ENCODE peak calls at places on chromosomes 4 and X, in nine cellular contexts. One of them, this sample, is unnamed.

GRCh38 chr4:176964116-176964691 is 171.5 kb upstream of the VEGFC start:
- DNase-seq in kidney: no peak
- DNase-seq in upper lobe of left lung: no peak
- DNase-seq in neural progenitor cell: no peak
- DNase-seq in heart left ventricle: no peak
- DNase-seq in aorta: no peak
- DNase-seq in lower lobe of right lung: no peak
- DNase-seq in left lung: no peak
- DNase-seq in ovary: no peak
- DNase-seq in this sample: no peak

GRCh38 chrX:101507372-101507771 is 22.1 kb downstream of the ARMCX4 start:
- DNase-seq in lower lobe of right lung: no peak
- DNase-seq in neural progenitor cell: no peak
- DNase-seq in aorta: no peak
- DNase-seq in left lung: no peak
- DNase-seq in heart left ventricle: no peak
- DNase-seq in kidney: no peak
- DNase-seq in upper lobe of left lung: no peak
- DNase-seq in ovary: no peak
- DNase-seq in this sample: no peak

GRCh38 chr4:165058676-165059075 is 5.0 kb downstream of the TRIM75 start:
- DNase-seq in aorta: no peak
- DNase-seq in ovary: no peak
- DNase-seq in left lung: no peak
- DNase-seq in neural progenitor cell: no peak
- DNase-seq in upper lobe of left lung: no peak
- DNase-seq in heart left ventricle: no peak
- DNase-seq in kidney: no peak
- DNase-seq in lower lobe of right lung: no peak
- DNase-seq in this sample: no peak

GRCh38 chrX:49184294-49185061 is 1.7 kb downstream of the PRICKLE3 start:
- DNase-seq in aorta: peak; percentile 96
- DNase-seq in kidney: peak; percentile 97
- DNase-seq in neural progenitor cell: peak; percentile 97
- DNase-seq in left lung: peak; percentile 90
- DNase-seq in ovary: peak; percentile 97
- DNase-seq in heart left ventricle: peak; percentile 90
- DNase-seq in upper lobe of left lung: peak; percentile 93
- DNase-seq in lower lobe of right lung: peak; percentile 92
- DNase-seq in this sample: peak; percentile 91

GRCh38 chr4:114028071-114028470 is 48.6 kb upstream of the ARSJ start:
- DNase-seq in left lung: no peak
- DNase-seq in neural progenitor cell: no peak
- DNase-seq in kidney: no peak
- DNase-seq in aorta: no peak
- DNase-seq in upper lobe of left lung: no peak
- DNase-seq in heart left ventricle: no peak
- DNase-seq in ovary: no peak
- DNase-seq in lower lobe of right lung: no peak
- DNase-seq in this sample: no peak

GRCh38 chrX:24870143-24870542 is 145.6 kb downstream of the ARX start:
- DNase-seq in neural progenitor cell: no peak
- DNase-seq in left lung: no peak
- DNase-seq in aorta: no peak
- DNase-seq in heart left ventricle: no peak
- DNase-seq in lower lobe of right lung: no peak
- DNase-seq in kidney: no peak
- DNase-seq in upper lobe of left lung: no peak
- DNase-seq in ovary: no peak
- DNase-seq in this sample: no peak

GRCh38 chr4:656651-657337 is 17.3 kb downstream of the ATP5ME start:
- DNase-seq in ovary: no peak
- DNase-seq in heart left ventricle: no peak
- DNase-seq in kidney: peak; percentile 63
- DNase-seq in left lung: no peak
- DNase-seq in aorta: peak; percentile 73
- DNase-seq in neural progenitor cell: peak; percentile 2
- DNase-seq in lower lobe of right lung: peak; percentile 44
- DNase-seq in upper lobe of left lung: no peak
- DNase-seq in this sample: no peak

GRCh38 chr4:14787894-14788293 is 214.4 kb upstream of the CPEB2 start:
- DNase-seq in heart left ventricle: no peak
- DNase-seq in kidney: no peak
- DNase-seq in ovary: no peak
- DNase-seq in upper lobe of left lung: peak; percentile 26
- DNase-seq in left lung: no peak
- DNase-seq in neural progenitor cell: no peak
- DNase-seq in lower lobe of right lung: no peak
- DNase-seq in aorta: no peak
- DNase-seq in this sample: no peak

GRCh38 chrX:147342197-147342596 is 527.7 kb upstream of the CXorf51A start:
- DNase-seq in neural progenitor cell: no peak
- DNase-seq in aorta: no peak
- DNase-seq in lower lobe of right lung: no peak
- DNase-seq in heart left ventricle: no peak
- DNase-seq in ovary: no peak
- DNase-seq in kidney: no peak
- DNase-seq in left lung: no peak
- DNase-seq in upper lobe of left lung: no peak
- DNase-seq in this sample: no peak

DNA sequence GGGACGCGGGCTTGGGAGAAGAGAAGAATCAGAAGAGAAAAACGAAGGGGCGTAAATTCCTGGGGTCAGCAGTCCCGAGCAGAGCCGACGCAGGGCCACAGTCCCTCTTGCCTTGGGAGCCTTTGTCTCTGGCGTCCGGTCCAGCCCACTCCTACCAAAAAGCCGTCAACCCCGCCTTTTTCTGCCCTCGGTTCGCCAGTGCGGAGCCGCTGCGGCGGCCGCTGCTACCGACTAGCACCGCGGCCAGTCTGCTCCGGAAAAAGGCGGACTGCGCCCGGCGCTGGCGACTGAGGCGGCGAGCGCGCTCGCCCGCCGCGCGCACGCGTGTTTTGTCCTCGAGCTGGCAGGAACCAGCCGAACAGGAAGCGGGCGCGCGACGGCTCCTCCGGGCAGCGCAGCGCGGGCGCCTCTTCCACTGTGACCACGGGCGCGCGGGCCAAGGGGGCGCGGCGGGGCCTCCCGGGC is 502 bp downstream of the HNRNPDL start:
- DNase-seq in heart left ventricle: no peak
- DNase-seq in ovary: no peak
- DNase-seq in upper lobe of left lung: no peak
- DNase-seq in aorta: no peak
- DNase-seq in kidney: peak; percentile 94
- DNase-seq in neural progenitor cell: peak; percentile 89
- DNase-seq in left lung: peak; percentile 81
- DNase-seq in lower lobe of right lung: no peak
- DNase-seq in this sample: no peak
- H3K4me1 ChIP-seq in heart left ventricle: peaks cover 29% of the 10 kb centered on the region
- H3K4me1 ChIP-seq in ovary: peaks cover 6% of the 10 kb centered on the region
- H3K4me1 ChIP-seq in upper lobe of left lung: peaks cover 47% of the 10 kb centered on the region
- H3K4me1 ChIP-seq in aorta: peaks cover 6% of the 10 kb centered on the region
- H3K4me1 ChIP-seq in kidney: peaks cover 19% of the 10 kb centered on the region
- H3K4me1 ChIP-seq in neural progenitor cell: peaks cover 39% of the 10 kb centered on the region
- H3K4me1 ChIP-seq in left lung: peaks cover 59% of the 10 kb centered on the region
- H3K4me1 ChIP-seq in lower lobe of right lung: peaks cover 46% of the 10 kb centered on the region
- H3K4me1 ChIP-seq in this sample: peaks cover 68% of the 10 kb centered on the region

GRCh38 chrX:39140581-39140980 is 339.3 kb downstream of the MID1IP1 start:
- DNase-seq in ovary: no peak
- DNase-seq in heart left ventricle: no peak
- DNase-seq in upper lobe of left lung: no peak
- DNase-seq in lower lobe of right lung: no peak
- DNase-seq in left lung: no peak
- DNase-seq in kidney: no peak
- DNase-seq in neural progenitor cell: no peak
- DNase-seq in aorta: no peak
- DNase-seq in this sample: peak; percentile 15

GRCh38 chrX:39145859-39146258 is 344.6 kb downstream of the MID1IP1 start:
- DNase-seq in ovary: no peak
- DNase-seq in heart left ventricle: no peak
- DNase-seq in kidney: no peak
- DNase-seq in aorta: no peak
- DNase-seq in neural progenitor cell: no peak
- DNase-seq in upper lobe of left lung: no peak
- DNase-seq in lower lobe of right lung: no peak
- DNase-seq in left lung: no peak
- DNase-seq in this sample: no peak

GRCh38 chrX:39149761-39150160 is 348.5 kb downstream of the MID1IP1 start:
- DNase-seq in lower lobe of right lung: peak; percentile 84
- DNase-seq in neural progenitor cell: peak; percentile 70
- DNase-seq in kidney: peak; percentile 80
- DNase-seq in aorta: peak; percentile 90
- DNase-seq in upper lobe of left lung: peak; percentile 79
- DNase-seq in ovary: peak; percentile 76
- DNase-seq in left lung: peak; percentile 62
- DNase-seq in heart left ventricle: peak; percentile 47
- DNase-seq in this sample: peak; percentile 75

GRCh38 chrX:39144323-39144722 is 343.1 kb downstream of the MID1IP1 start:
- DNase-seq in kidney: no peak
- DNase-seq in left lung: no peak
- DNase-seq in upper lobe of left lung: no peak
- DNase-seq in lower lobe of right lung: no peak
- DNase-seq in heart left ventricle: no peak
- DNase-seq in ovary: no peak
- DNase-seq in aorta: no peak
- DNase-seq in neural progenitor cell: no peak
- DNase-seq in this sample: no peak

DNA sequence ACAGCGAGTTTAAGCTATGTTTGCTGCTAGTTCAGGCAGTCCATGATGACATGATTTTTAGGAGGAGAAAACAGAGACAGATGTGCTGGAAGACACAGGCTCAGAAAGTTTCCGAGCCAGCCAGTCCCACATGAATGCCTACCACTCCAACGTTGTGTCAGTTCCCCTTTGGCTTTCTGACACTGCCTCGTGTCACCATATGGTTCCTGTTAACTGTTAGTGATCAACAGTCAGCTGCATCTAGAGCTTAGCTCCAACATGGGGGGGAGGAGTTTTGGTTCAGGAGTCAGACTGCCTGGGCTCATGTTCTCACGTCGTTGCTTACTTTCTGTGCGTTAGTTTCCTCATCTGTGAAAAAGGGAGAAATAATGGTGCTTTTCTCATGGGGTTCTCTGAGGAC is 343.7 kb downstream of the MID1IP1 start:
- DNase-seq in left lung: no peak
- DNase-seq in upper lobe of left lung: no peak
- DNase-seq in ovary: no peak
- DNase-seq in kidney: no peak
- DNase-seq in lower lobe of right lung: peak; percentile 44
- DNase-seq in aorta: no peak
- DNase-seq in heart left ventricle: no peak
- DNase-seq in neural progenitor cell: no peak
- DNase-seq in this sample: no peak
- H3K27ac ChIP-seq in left lung: peak overlapping the region; percentile 52
- H3K27ac ChIP-seq in upper lobe of left lung: no peak overlapping the region
- H3K27ac ChIP-seq in ovary: no peak overlapping the region
- H3K27ac ChIP-seq in kidney: no peak overlapping the region
- H3K27ac ChIP-seq in lower lobe of right lung: no peak overlapping the region
- H3K27ac ChIP-seq in aorta: no peak overlapping the region
- H3K27ac ChIP-seq in heart left ventricle: no peak overlapping the region
- H3K27ac ChIP-seq in neural progenitor cell: no peak overlapping the region
- H3K27ac ChIP-seq in this sample: no peak overlapping the region

GRCh38 chr4:168097161-168097560 is 4.8 kb downstream of the ANXA10 start:
- DNase-seq in kidney: no peak
- DNase-seq in heart left ventricle: no peak
- DNase-seq in left lung: no peak
- DNase-seq in lower lobe of right lung: no peak
- DNase-seq in neural progenitor cell: no peak
- DNase-seq in aorta: no peak
- DNase-seq in upper lobe of left lung: no peak
- DNase-seq in ovary: no peak
- DNase-seq in this sample: no peak

GRCh38 chr4:168098257-168098717 is 6.0 kb downstream of the ANXA10 start:
- DNase-seq in heart left ventricle: no peak
- DNase-seq in aorta: no peak
- DNase-seq in lower lobe of right lung: no peak
- DNase-seq in left lung: no peak
- DNase-seq in upper lobe of left lung: no peak
- DNase-seq in neural progenitor cell: no peak
- DNase-seq in ovary: no peak
- DNase-seq in kidney: no peak
- DNase-seq in this sample: no peak

GRCh38 chr4:168092176-168092712 is at the start of gene ANXA10:
- DNase-seq in neural progenitor cell: no peak
- DNase-seq in left lung: no peak
- DNase-seq in aorta: no peak
- DNase-seq in kidney: no peak
- DNase-seq in lower lobe of right lung: no peak
- DNase-seq in ovary: no peak
- DNase-seq in heart left ventricle: no peak
- DNase-seq in upper lobe of left lung: no peak
- DNase-seq in this sample: no peak

GRCh38 chr4:168096444-168096784 is 4.1 kb downstream of the ANXA10 start:
- DNase-seq in neural progenitor cell: no peak
- DNase-seq in heart left ventricle: no peak
- DNase-seq in aorta: no peak
- DNase-seq in left lung: no peak
- DNase-seq in lower lobe of right lung: no peak
- DNase-seq in ovary: no peak
- DNase-seq in kidney: no peak
- DNase-seq in upper lobe of left lung: no peak
- DNase-seq in this sample: no peak

DNA sequence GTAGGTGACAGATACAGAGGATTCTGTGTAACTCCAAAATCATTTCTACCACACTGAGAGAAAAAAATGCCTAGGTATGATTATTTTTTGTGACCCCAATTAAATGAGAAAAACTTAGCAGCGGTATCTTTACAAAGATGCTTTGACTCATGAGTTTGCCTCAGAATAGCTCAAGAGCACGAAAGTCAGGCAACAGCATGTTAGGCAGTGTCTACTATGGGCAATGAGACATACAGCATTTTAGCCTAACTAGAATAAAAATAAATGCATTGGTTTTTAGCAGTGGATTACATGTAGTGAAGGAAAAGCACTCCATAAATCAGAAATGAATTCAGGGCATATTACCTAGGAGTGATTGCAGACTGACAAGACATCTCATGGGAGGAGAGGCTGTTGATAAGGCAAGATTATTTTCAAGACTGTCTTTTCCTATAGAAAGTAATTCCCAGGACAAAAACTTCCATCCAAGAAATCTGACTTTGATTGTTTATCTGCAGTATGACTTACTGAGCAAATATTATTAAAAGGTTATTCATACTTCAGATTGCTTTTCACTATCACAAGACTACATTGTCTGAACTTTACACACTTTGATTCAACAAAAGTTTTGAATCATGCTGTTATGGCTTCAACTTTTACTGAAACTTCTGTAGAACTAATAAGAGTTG is 3.6 kb downstream of the ANXA10 start:
- DNase-seq in left lung: no peak
- DNase-seq in neural progenitor cell: no peak
- DNase-seq in aorta: no peak
- DNase-seq in lower lobe of right lung: no peak
- DNase-seq in ovary: no peak
- DNase-seq in upper lobe of left lung: no peak
- DNase-seq in heart left ventricle: no peak
- DNase-seq in kidney: no peak
- DNase-seq in this sample: no peak
- H3K4me3 ChIP-seq in left lung: no peak overlapping the region
- H3K4me3 ChIP-seq in neural progenitor cell: no peak overlapping the region
- H3K4me3 ChIP-seq in aorta: no peak overlapping the region
- H3K4me3 ChIP-seq in lower lobe of right lung: no peak overlapping the region
- H3K4me3 ChIP-seq in ovary: no peak overlapping the region
- H3K4me3 ChIP-seq in upper lobe of left lung: no peak overlapping the region
- H3K4me3 ChIP-seq in heart left ventricle: no peak overlapping the region
- H3K4me3 ChIP-seq in kidney: no peak overlapping the region
- H3K4me3 ChIP-seq in this sample: no peak overlapping the region

GRCh38 chr4:119014658-119015057 is 121.0 kb upstream of the MYOZ2 start:
- DNase-seq in heart left ventricle: no peak
- DNase-seq in left lung: no peak
- DNase-seq in neural progenitor cell: no peak
- DNase-seq in lower lobe of right lung: no peak
- DNase-seq in ovary: no peak
- DNase-seq in kidney: no peak
- DNase-seq in aorta: no peak
- DNase-seq in upper lobe of left lung: no peak
- DNase-seq in this sample: no peak
- H3K4me1 ChIP-seq in heart left ventricle: no peaks in the 10 kb centered on the region
- H3K4me1 ChIP-seq in left lung: peaks cover 7% of the 10 kb centered on the region
- H3K4me1 ChIP-seq in neural progenitor cell: no peaks in the 10 kb centered on the region
- H3K4me1 ChIP-seq in lower lobe of right lung: peaks cover 2% of the 10 kb centered on the region
- H3K4me1 ChIP-seq in ovary: peaks cover 7% of the 10 kb centered on the region
- H3K4me1 ChIP-seq in kidney: no peaks in the 10 kb centered on the region
- H3K4me1 ChIP-seq in aorta: peaks cover 4% of the 10 kb centered on the region
- H3K4me1 ChIP-seq in upper lobe of left lung: peaks cover 5% of the 10 kb centered on the region
- H3K4me1 ChIP-seq in this sample: peaks cover 60% of the 10 kb centered on the region